ENCODE peak calls at places on chromosomes 16 and 17, in nine cellular contexts. One of them, this sample, is unnamed.

GRCh38 chr17:56297142-56297541 is 143.9 kb downstream of the ANKFN1 start:
- DNase-seq in HepG2: no peak
- DNase-seq in A549: no peak
- DNase-seq in heart left ventricle: no peak
- DNase-seq in ovary: no peak
- DNase-seq in adrenal gland: no peak
- DNase-seq in transverse colon: no peak
- DNase-seq in tibial nerve: no peak
- DNase-seq in body of pancreas: no peak
- DNase-seq in this sample: no peak

GRCh38 chr16:79847101-79847500 is 246.6 kb upstream of the MAF start:
- DNase-seq in HepG2: no peak
- DNase-seq in A549: no peak
- DNase-seq in heart left ventricle: no peak
- DNase-seq in ovary: no peak
- DNase-seq in adrenal gland: no peak
- DNase-seq in transverse colon: no peak
- DNase-seq in tibial nerve: no peak
- DNase-seq in body of pancreas: no peak
- DNase-seq in this sample: no peak

GRCh38 chr16:67930678-67931211 is 917 bp downstream of the CTRL start:
- DNase-seq in HepG2: no peak
- DNase-seq in A549: no peak
- DNase-seq in heart left ventricle: no peak
- DNase-seq in ovary: no peak
- DNase-seq in adrenal gland: no peak
- DNase-seq in transverse colon: no peak
- DNase-seq in tibial nerve: no peak
- DNase-seq in body of pancreas: peak
- DNase-seq in this sample: no peak

GRCh38 chr16:18799500-18799899 is 1.8 kb downstream of the ARL6IP1 start:
- DNase-seq in HepG2: no peak
- DNase-seq in A549: no peak
- DNase-seq in heart left ventricle: no peak
- DNase-seq in ovary: no peak
- DNase-seq in adrenal gland: no peak
- DNase-seq in transverse colon: no peak
- DNase-seq in tibial nerve: no peak
- DNase-seq in body of pancreas: no peak
- DNase-seq in this sample: no peak

GRCh38 chr16:27993587-27993986 is 69.9 kb downstream of the GSG1L start:
- DNase-seq in HepG2: no peak
- DNase-seq in A549: no peak
- DNase-seq in heart left ventricle: no peak
- DNase-seq in ovary: no peak
- DNase-seq in adrenal gland: no peak
- DNase-seq in transverse colon: no peak
- DNase-seq in tibial nerve: no peak
- DNase-seq in body of pancreas: no peak
- DNase-seq in this sample: no peak

GRCh38 chr16:10321407-10322397 is 64.2 kb upstream of the ATF7IP2 start:
- DNase-seq in HepG2: no peak
- DNase-seq in A549: no peak
- DNase-seq in heart left ventricle: no peak
- DNase-seq in ovary: no peak
- DNase-seq in adrenal gland: no peak
- DNase-seq in transverse colon: no peak
- DNase-seq in tibial nerve: no peak
- DNase-seq in body of pancreas: no peak
- DNase-seq in this sample: no peak

GRCh38 chr17:48529191-48529979 is 1.4 kb downstream of the HOXB1 start:
- DNase-seq in HepG2: no peak
- DNase-seq in A549: no peak
- DNase-seq in heart left ventricle: no peak
- DNase-seq in ovary: no peak
- DNase-seq in adrenal gland: no peak
- DNase-seq in transverse colon: no peak
- DNase-seq in tibial nerve: no peak
- DNase-seq in body of pancreas: no peak
- DNase-seq in this sample: no peak

GRCh38 chr17:4499431-4500187 is 928 bp downstream of the SPNS2 start:
- DNase-seq in HepG2: no peak
- DNase-seq in A549: peak
- DNase-seq in heart left ventricle: no peak
- DNase-seq in ovary: no peak
- DNase-seq in adrenal gland: no peak
- DNase-seq in transverse colon: no peak
- DNase-seq in tibial nerve: no peak
- DNase-seq in body of pancreas: no peak
- DNase-seq in this sample: no peak

GRCh38 chr17:921161-921560 is 58.4 kb downstream of the NXN start:
- DNase-seq in HepG2: no peak
- DNase-seq in A549: no peak
- DNase-seq in heart left ventricle: no peak
- DNase-seq in ovary: no peak
- DNase-seq in adrenal gland: peak
- DNase-seq in transverse colon: no peak
- DNase-seq in tibial nerve: no peak
- DNase-seq in body of pancreas: no peak
- DNase-seq in this sample: no peak

GRCh38 chr16:77570574-77570973 is 135.7 kb upstream of the ADAMTS18 start:
- DNase-seq in HepG2: no peak
- DNase-seq in A549: no peak
- DNase-seq in heart left ventricle: no peak
- DNase-seq in ovary: no peak
- DNase-seq in adrenal gland: no peak
- DNase-seq in transverse colon: no peak
- DNase-seq in tibial nerve: no peak
- DNase-seq in body of pancreas: no peak
- DNase-seq in this sample: no peak

GRCh38 chr17:48236681-48237134 is 129.1 kb downstream of the SNX11 start:
- DNase-seq in HepG2: no peak
- DNase-seq in A549: peak
- DNase-seq in heart left ventricle: no peak
- DNase-seq in ovary: no peak
- DNase-seq in adrenal gland: peak
- DNase-seq in transverse colon: no peak
- DNase-seq in tibial nerve: no peak
- DNase-seq in body of pancreas: no peak
- DNase-seq in this sample: no peak

GRCh38 chr17:29140631-29141483 is 39.3 kb downstream of the MYO18A start:
- DNase-seq in HepG2: no peak
- DNase-seq in A549: no peak
- DNase-seq in heart left ventricle: peak
- DNase-seq in ovary: peak
- DNase-seq in adrenal gland: no peak
- DNase-seq in transverse colon: no peak
- DNase-seq in tibial nerve: no peak
- DNase-seq in body of pancreas: no peak
- DNase-seq in this sample: no peak

GRCh38 chr16:12084436-12084835 is 107.9 kb downstream of the SNX29 start:
- DNase-seq in HepG2: no peak
- DNase-seq in A549: no peak
- DNase-seq in heart left ventricle: no peak
- DNase-seq in ovary: no peak
- DNase-seq in adrenal gland: no peak
- DNase-seq in transverse colon: no peak
- DNase-seq in tibial nerve: no peak
- DNase-seq in body of pancreas: no peak
- DNase-seq in this sample: peak
- TF ChIP-seq POLR2A in HepG2: no peak
- TF ChIP-seq POLR2A in A549: no peak
- TF ChIP-seq POLR2A in heart left ventricle: no peak
- TF ChIP-seq POLR2A in ovary: no peak
- TF ChIP-seq POLR2A in adrenal gland: no peak
- TF ChIP-seq POLR2A in transverse colon: no peak
- TF ChIP-seq POLR2A in tibial nerve: no peak
- TF ChIP-seq POLR2A in body of pancreas: no peak
- TF ChIP-seq POLR2A in this sample: no peak

GRCh38 chr16:1781758-1782407 is 488 bp downstream of the SPSB3 start:
- DNase-seq in HepG2: no peak
- DNase-seq in A549: peak
- DNase-seq in heart left ventricle: no peak
- DNase-seq in ovary: no peak
- DNase-seq in adrenal gland: peak
- DNase-seq in transverse colon: peak
- DNase-seq in tibial nerve: no peak
- DNase-seq in body of pancreas: peak
- DNase-seq in this sample: no peak
- TF ChIP-seq CTCF in HepG2: no peak
- TF ChIP-seq CTCF in A549: no peak
- TF ChIP-seq CTCF in heart left ventricle: no peak
- TF ChIP-seq CTCF in ovary: no peak
- TF ChIP-seq CTCF in adrenal gland: peak
- TF ChIP-seq CTCF in transverse colon: no peak
- TF ChIP-seq CTCF in tibial nerve: no peak
- TF ChIP-seq CTCF in body of pancreas: no peak
- TF ChIP-seq CTCF in this sample: peak

GRCh38 chr17:41632482-41633105 is 8.2 kb upstream of the KRT17 start:
- DNase-seq in HepG2: no peak
- DNase-seq in A549: no peak
- DNase-seq in heart left ventricle: no peak
- DNase-seq in ovary: no peak
- DNase-seq in adrenal gland: no peak
- DNase-seq in transverse colon: no peak
- DNase-seq in tibial nerve: no peak
- DNase-seq in body of pancreas: no peak
- DNase-seq in this sample: no peak

GRCh38 chr17:41633498-41634197 is 9.3 kb upstream of the KRT17 start:
- DNase-seq in HepG2: no peak
- DNase-seq in A549: no peak
- DNase-seq in heart left ventricle: no peak
- DNase-seq in ovary: no peak
- DNase-seq in adrenal gland: no peak
- DNase-seq in transverse colon: no peak
- DNase-seq in tibial nerve: no peak
- DNase-seq in body of pancreas: no peak
- DNase-seq in this sample: no peak

GRCh38 chr17:41629826-41630670 is 5.7 kb upstream of the KRT17 start:
- DNase-seq in HepG2: no peak
- DNase-seq in A549: no peak
- DNase-seq in heart left ventricle: no peak
- DNase-seq in ovary: no peak
- DNase-seq in adrenal gland: no peak
- DNase-seq in transverse colon: no peak
- DNase-seq in tibial nerve: no peak
- DNase-seq in body of pancreas: no peak
- DNase-seq in this sample: no peak

GRCh38 chr17:41631025-41631889 is 6.9 kb upstream of the KRT17 start:
- DNase-seq in HepG2: no peak
- DNase-seq in A549: no peak
- DNase-seq in heart left ventricle: no peak
- DNase-seq in ovary: no peak
- DNase-seq in adrenal gland: no peak
- DNase-seq in transverse colon: no peak
- DNase-seq in tibial nerve: no peak
- DNase-seq in body of pancreas: no peak
- DNase-seq in this sample: peak

DNA sequence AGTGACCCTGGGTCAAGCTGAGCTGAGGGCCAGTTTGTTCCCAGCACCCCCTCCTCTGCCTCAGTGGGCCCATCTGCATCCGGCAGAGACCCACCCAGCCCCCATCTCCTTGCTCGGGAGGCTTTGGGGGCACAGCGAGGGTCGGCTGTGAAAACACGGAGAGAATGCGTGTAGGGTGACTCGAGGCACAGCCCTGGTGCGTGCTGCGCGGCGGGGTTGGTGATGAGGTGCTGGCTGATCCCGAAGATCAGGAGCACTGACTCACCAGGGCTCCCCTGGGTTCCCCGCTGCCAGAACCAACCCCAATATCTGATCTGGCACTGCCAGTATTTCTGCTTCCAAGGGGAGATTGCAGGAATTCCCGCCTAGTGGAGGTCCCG is 7.5 kb upstream of the KRT17 start:
- DNase-seq in HepG2: no peak
- DNase-seq in A549: no peak
- DNase-seq in heart left ventricle: no peak
- DNase-seq in ovary: no peak
- DNase-seq in adrenal gland: no peak
- DNase-seq in transverse colon: no peak
- DNase-seq in tibial nerve: no peak
- DNase-seq in body of pancreas: no peak
- DNase-seq in this sample: no peak
- TF ChIP-seq POLR2A in HepG2: no peak
- TF ChIP-seq POLR2A in A549: no peak
- TF ChIP-seq POLR2A in heart left ventricle: no peak
- TF ChIP-seq POLR2A in ovary: no peak
- TF ChIP-seq POLR2A in adrenal gland: no peak
- TF ChIP-seq POLR2A in transverse colon: no peak
- TF ChIP-seq POLR2A in tibial nerve: no peak
- TF ChIP-seq POLR2A in body of pancreas: no peak
- TF ChIP-seq POLR2A in this sample: no peak

GRCh38 chr17:33228548-33228947 is 64.5 kb downstream of the ASIC2 start:
- DNase-seq in HepG2: no peak
- DNase-seq in A549: no peak
- DNase-seq in heart left ventricle: no peak
- DNase-seq in ovary: no peak
- DNase-seq in adrenal gland: no peak
- DNase-seq in transverse colon: no peak
- DNase-seq in tibial nerve: no peak
- DNase-seq in body of pancreas: no peak
- DNase-seq in this sample: no peak

GRCh38 chr17:33227911-33228310 is 65.2 kb downstream of the ASIC2 start:
- DNase-seq in HepG2: no peak
- DNase-seq in A549: no peak
- DNase-seq in heart left ventricle: no peak
- DNase-seq in ovary: no peak
- DNase-seq in adrenal gland: no peak
- DNase-seq in transverse colon: no peak
- DNase-seq in tibial nerve: no peak
- DNase-seq in body of pancreas: no peak
- DNase-seq in this sample: no peak

GRCh38 chr17:33229028-33229427 is 64.1 kb downstream of the ASIC2 start:
- DNase-seq in HepG2: no peak
- DNase-seq in A549: no peak
- DNase-seq in heart left ventricle: no peak
- DNase-seq in ovary: no peak
- DNase-seq in adrenal gland: no peak
- DNase-seq in transverse colon: no peak
- DNase-seq in tibial nerve: no peak
- DNase-seq in body of pancreas: no peak
- DNase-seq in this sample: no peak

GRCh38 chr17:33225509-33225908 is 67.6 kb downstream of the ASIC2 start:
- DNase-seq in HepG2: no peak
- DNase-seq in A549: no peak
- DNase-seq in heart left ventricle: no peak
- DNase-seq in ovary: no peak
- DNase-seq in adrenal gland: peak
- DNase-seq in transverse colon: no peak
- DNase-seq in tibial nerve: no peak
- DNase-seq in body of pancreas: peak
- DNase-seq in this sample: no peak

DNA sequence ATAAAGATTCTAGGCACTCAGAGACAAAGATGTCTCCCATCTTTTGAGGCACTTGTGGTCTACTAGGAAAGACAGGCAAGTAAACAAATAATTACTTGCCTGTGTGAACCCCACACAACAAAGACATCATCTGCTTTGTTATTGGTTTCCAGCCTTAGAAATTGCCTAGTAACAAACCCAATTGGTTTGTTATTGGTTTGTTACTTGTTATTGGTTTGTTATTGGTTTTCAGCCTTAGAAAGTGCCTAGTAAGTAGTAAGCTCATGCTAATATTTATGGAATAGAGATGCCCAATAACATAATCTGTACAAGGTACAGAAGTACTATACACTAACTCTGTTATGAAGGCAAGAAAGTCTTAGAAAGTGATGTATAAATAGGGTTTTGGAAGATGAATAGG is 67.1 kb downstream of the ASIC2 start:
- DNase-seq in HepG2: no peak
- DNase-seq in A549: no peak
- DNase-seq in heart left ventricle: no peak
- DNase-seq in ovary: no peak
- DNase-seq in adrenal gland: no peak
- DNase-seq in transverse colon: no peak
- DNase-seq in tibial nerve: no peak
- DNase-seq in body of pancreas: no peak
- DNase-seq in this sample: no peak
- TF ChIP-seq CTCF in HepG2: no peak
- TF ChIP-seq CTCF in A549: no peak
- TF ChIP-seq CTCF in heart left ventricle: no peak
- TF ChIP-seq CTCF in ovary: no peak
- TF ChIP-seq CTCF in adrenal gland: no peak
- TF ChIP-seq CTCF in transverse colon: no peak
- TF ChIP-seq CTCF in tibial nerve: no peak
- TF ChIP-seq CTCF in body of pancreas: no peak
- TF ChIP-seq CTCF in this sample: no peak